ENCODE peak calls at places on chromosomes 11 and 22, in nine cellular contexts. S is osteoblast, X is H1, G is body of pancreas, Q is endothelial cell of umbilical vein, R is BE2C, C is astrocyte, V is thoracic aorta, F is A673. L is an unnamed sample.
A peak's percentile ranks its signal among the peaks of the same experiment; 100 is the strongest.

GRCh38 chr11:1559103-1559951 is 12.7 kb downstream of the DUSP8 start:
- DNase-seq in S (peak; percentile 100), X (peak; percentile 80), G (peak; percentile 99), Q (no peak), R (peak; percentile 60), C (peak; percentile 57), V (peak; percentile 94), F (no peak), L (peak; percentile 90)

GRCh38 chr11:17165247-17165890 is 42.4 kb downstream of the PIK3C2A start:
- DNase-seq in S (no peak), X (no peak), G (no peak), Q (no peak), R (no peak), C (no peak), V (no peak), F (no peak), L (no peak)

GRCh38 chr22:30855266-30855665 is 113.3 kb downstream of the MORC2 start:
- DNase-seq in S (no peak), X (no peak), G (no peak), Q (no peak), R (no peak), C (no peak), V (no peak), F (no peak), L (no peak)

GRCh38 chr11:96204366-96204659 is 138.7 kb downstream of the MAML2 start:
- DNase-seq in S (no peak), X (no peak), G (no peak), Q (no peak), R (no peak), C (no peak), V (no peak), F (no peak), L (no peak)

GRCh38 chr11:78797559-78797958 is 222.9 kb upstream of the NARS2 start:
- DNase-seq in S (no peak), X (no peak), G (no peak), Q (peak; percentile 28), R (no peak), C (no peak), V (no peak), F (no peak), L (no peak)

GRCh38 chr11:112292785-112293407 is 32.2 kb upstream of the PLET1 start:
- DNase-seq in S (peak; percentile 92), X (no peak), G (peak; percentile 19), Q (peak; percentile 76), R (no peak), C (peak; percentile 96), V (peak; percentile 58), F (peak; percentile 97), L (no peak)

GRCh38 chr11:2943711-2944118 is 14.5 kb upstream of the PHLDA2 start:
- DNase-seq in S (no peak), X (no peak), G (peak; percentile 61), Q (no peak), R (no peak), C (no peak), V (no peak), F (no peak), L (no peak)

GRCh38 chr11:74683279-74683871 is 47.9 kb downstream of the CHRDL2 start:
- DNase-seq in S (peak; percentile 93), X (peak; percentile 75), G (peak; percentile 20), Q (peak; percentile 41), R (peak; percentile 54), C (no peak), V (no peak), F (peak; percentile 39), L (no peak)

GRCh38 chr11:44327730-44328691 is 18.1 kb upstream of the ALX4 start:
- DNase-seq in S (no peak), X (no peak), G (no peak), Q (no peak), R (no peak), C (no peak), V (no peak), F (no peak), L (no peak)

GRCh38 chr22:38239101-38239761 is 33.6 kb downstream of the TMEM184B start:
- DNase-seq in S (peak; percentile 98), X (no peak), G (peak; percentile 71), Q (peak; percentile 83), R (no peak), C (peak; percentile 94), V (peak; percentile 50), F (no peak), L (no peak)

GRCh38 chr11:18144243-18144642 is 11.9 kb downstream of the MRGPRX3 start:
- DNase-seq in S (no peak), X (no peak), G (no peak), Q (no peak), R (no peak), C (no peak), V (no peak), F (no peak), L (no peak)

GRCh38 chr11:130168105-130168504 is 8.5 kb downstream of the ST14 start:
- DNase-seq in S (peak; percentile 66), X (no peak), G (no peak), Q (no peak), R (no peak), C (peak; percentile 77), V (no peak), F (no peak), L (no peak)

GRCh38 chr11:27319065-27319464 is 44.0 kb downstream of the CCDC34 start:
- DNase-seq in S (peak; percentile 66), X (no peak), G (no peak), Q (no peak), R (no peak), C (peak; percentile 89), V (no peak), F (no peak), L (no peak)

GRCh38 chr11:30960387-30960992 is 374.3 kb upstream of the MPPED2 start:
- DNase-seq in S (no peak), X (no peak), G (no peak), Q (peak; percentile 4), R (no peak), C (peak; percentile 24), V (no peak), F (peak; percentile 86), L (no peak)

GRCh38 chr11:118627566-118627965 is 20.2 kb downstream of the PHLDB1 start:
- DNase-seq in S (no peak), X (no peak), G (no peak), Q (no peak), R (no peak), C (no peak), V (no peak), F (no peak), L (no peak)

GRCh38 chr11:118625036-118625690 is 17.7 kb downstream of the PHLDB1 start:
- DNase-seq in S (no peak), X (no peak), G (no peak), Q (no peak), R (no peak), C (no peak), V (no peak), F (no peak), L (no peak)

GRCh38 chr11:118628031-118628430 is 20.6 kb downstream of the PHLDB1 start:
- DNase-seq in S (no peak), X (no peak), G (no peak), Q (no peak), R (no peak), C (no peak), V (no peak), F (no peak), L (no peak)

GRCh38 chr11:118628432-118628831 is 21.0 kb downstream of the PHLDB1 start:
- DNase-seq in S (no peak), X (no peak), G (peak; percentile 42), Q (no peak), R (no peak), C (no peak), V (no peak), F (no peak), L (peak; percentile 47)

GRCh38 chr11:118625976-118626375 is 18.6 kb downstream of the PHLDB1 start:
- DNase-seq in S (no peak), X (no peak), G (no peak), Q (no peak), R (peak; percentile 86), C (no peak), V (no peak), F (peak; percentile 86), L (peak; percentile 19)
- H3K4me1 ChIP-seq in S (peaks cover 27% of the 10 kb centered on the region), X (no peaks in the 10 kb centered on the region), G (peaks cover 32% of the 10 kb centered on the region), Q (peaks cover 20% of the 10 kb centered on the region), R (peaks cover 28% of the 10 kb centered on the region), C (peaks cover 29% of the 10 kb centered on the region), V (peaks cover 3% of the 10 kb centered on the region), F (peaks cover 26% of the 10 kb centered on the region), L (peaks cover 72% of the 10 kb centered on the region)

DNA sequence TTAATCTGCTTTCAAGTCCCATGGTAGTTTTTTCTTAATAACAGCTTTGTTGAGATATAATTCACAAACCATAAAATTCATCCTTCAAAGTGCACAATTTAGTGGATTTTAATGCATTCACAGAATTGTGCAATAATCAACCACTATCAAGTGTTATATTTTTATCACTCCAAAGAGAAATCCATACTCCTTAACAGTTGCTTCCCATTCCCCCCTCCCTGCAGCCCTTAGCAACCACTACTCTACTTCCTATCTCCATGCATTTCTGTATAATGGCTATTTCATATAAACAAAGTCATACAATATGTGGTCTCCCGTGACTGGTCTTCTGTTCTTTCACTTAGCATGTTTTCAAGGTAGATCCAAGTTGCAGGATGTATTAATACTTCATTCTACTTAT is 18.8 kb upstream of the NUP50 start:
- DNase-seq in S (peak; percentile 63), X (no peak), G (no peak), Q (no peak), R (no peak), C (no peak), V (no peak), F (no peak), L (no peak)
- TF ChIP-seq CTCF in S (no peak), X (no peak), G (no peak), Q (no peak), R (no peak), C (no peak), V (no peak), F (no peak), L (no peak)

GRCh38 chr11:122098223-122098980 is 17.6 kb downstream of the BLID start:
- DNase-seq in S (no peak), X (no peak), G (no peak), Q (peak; percentile 67), R (no peak), C (no peak), V (no peak), F (no peak), L (no peak)
- H3K4me3 ChIP-seq in S (peak overlapping the region; percentile 86), X (no peak overlapping the region), G (no peak overlapping the region), Q (peak overlapping the region; percentile 96), R (peak overlapping the region; percentile 68), C (peak overlapping the region; percentile 87), V (peak overlapping the region; percentile 91), F (peak overlapping the region; percentile 64), L (peak overlapping the region; percentile 24)

GRCh38 chr11:86140334-86140733 is 71.5 kb upstream of the PICALM start:
- DNase-seq in S (no peak), X (no peak), G (no peak), Q (no peak), R (no peak), C (no peak), V (no peak), F (no peak), L (no peak)

GRCh38 chr11:86138958-86139357 is 70.1 kb upstream of the PICALM start:
- DNase-seq in S (no peak), X (no peak), G (no peak), Q (no peak), R (no peak), C (no peak), V (no peak), F (no peak), L (no peak)

GRCh38 chr11:86145439-86146156 is 76.7 kb upstream of the PICALM start:
- DNase-seq in S (no peak), X (no peak), G (no peak), Q (no peak), R (no peak), C (no peak), V (no peak), F (no peak), L (no peak)

GRCh38 chr11:86143429-86144030 is 74.6 kb upstream of the PICALM start:
- DNase-seq in S (no peak), X (no peak), G (no peak), Q (no peak), R (no peak), C (no peak), V (no peak), F (no peak), L (peak; percentile 66)

GRCh38 chr11:86141645-86142569 is 73.0 kb upstream of the PICALM start:
- DNase-seq in S (no peak), X (no peak), G (no peak), Q (no peak), R (no peak), C (peak; percentile 20), V (no peak), F (no peak), L (no peak)
- H3K4me1 ChIP-seq in S (peaks cover 16% of the 10 kb centered on the region), X (no peaks in the 10 kb centered on the region), G (peaks cover 26% of the 10 kb centered on the region), Q (no peaks in the 10 kb centered on the region), R (no peaks in the 10 kb centered on the region), C (no peaks in the 10 kb centered on the region), V (peaks cover 2% of the 10 kb centered on the region), F (no peaks in the 10 kb centered on the region), L (peaks cover under 1% of the 10 kb centered on the region)